ENCODE peak calls at places on chromosomes 12 and 14, in five cellular contexts. G is neural progenitor cell, C is hepatocyte, H is astrocyte, Q is HepG2. A is an unnamed sample.

GRCh38 chr12:109759076-109759420 is 45.4 kb downstream of the FAM222A start:
- DNase-seq in H (no peak), Q (no peak), C (no peak), G (no peak), A (no peak)

GRCh38 chr12:53267309-53268008 is 640 bp upstream of the ESPL1 start:
- DNase-seq in G (no peak), H (no peak), Q (no peak), C (no peak), A (no peak)

GRCh38 chr12:124217508-124217981 is 77.3 kb upstream of the RFLNA start:
- DNase-seq in C (no peak), G (peak; percentile 70), Q (no peak), H (peak; percentile 32), A (peak; percentile 28)

GRCh38 chr12:78970041-78970440 is 105.5 kb downstream of the SYT1 start:
- DNase-seq in C (no peak), H (peak; percentile 18), G (no peak), Q (no peak), A (no peak)

GRCh38 chr14:65224799-65225198 is 122.5 kb upstream of the MAX start:
- DNase-seq in G (no peak), Q (no peak), C (no peak), H (no peak), A (no peak)

GRCh38 chr14:24817638-24818053 is 183.7 kb upstream of the GZMB start:
- DNase-seq in Q (no peak), G (peak; percentile 25), C (peak; percentile 39), H (no peak), A (peak; percentile 30)

GRCh38 chr12:23771230-23771949 is 178.1 kb downstream of the SOX5 start:
- DNase-seq in G (peak; percentile 9), C (peak; percentile 18), H (peak; percentile 3), Q (peak; percentile 4), A (no peak)

GRCh38 chr12:57171668-57172067 is 24.2 kb upstream of the LRP1-AS start:
- DNase-seq in C (peak; percentile 59), Q (no peak), H (peak; percentile 31), G (no peak), A (no peak)

GRCh38 chr14:54337314-54337713 is 59.5 kb upstream of the CDKN3 start:
- DNase-seq in H (no peak), C (no peak), Q (no peak), G (peak; percentile 61), A (peak; percentile 51)

GRCh38 chr14:55129428-55130193 is 559 bp downstream of the LGALS3 start:
- DNase-seq in H (peak; percentile 58), Q (peak; percentile 29), G (peak; percentile 53), C (peak; percentile 72), A (peak; percentile 72)

GRCh38 chr12:96192926-96193573 is 1.1 kb upstream of the ELK3 start:
- DNase-seq in Q (no peak), G (no peak), C (no peak), H (no peak), A (no peak)

GRCh38 chr12:113407931-113408585 is 4.4 kb upstream of the SDS start:
- DNase-seq in H (peak; percentile 58), Q (no peak), C (no peak), G (no peak), A (no peak)

GRCh38 chr12:3106564-3106963 is 29.4 kb downstream of the TSPAN9 start:
- DNase-seq in G (no peak), H (no peak), C (no peak), Q (no peak), A (no peak)

GRCh38 chr12:3105690-3106479 is 28.7 kb downstream of the TSPAN9 start:
- DNase-seq in Q (no peak), H (no peak), C (no peak), G (no peak), A (no peak)

GRCh38 chr12:3101309-3102022 is 24.3 kb downstream of the TSPAN9 start:
- DNase-seq in H (peak; percentile 59), Q (no peak), G (peak; percentile 24), C (no peak), A (no peak)

GRCh38 chr12:3103806-3104205 is 26.6 kb downstream of the TSPAN9 start:
- DNase-seq in H (no peak), Q (no peak), G (no peak), C (no peak), A (no peak)

GRCh38 chr12:3102721-3103410 is 25.7 kb downstream of the TSPAN9 start:
- DNase-seq in H (no peak), G (no peak), Q (no peak), C (no peak), A (no peak)
- H3K27ac ChIP-seq in H (no peak overlapping the region), G (no peak overlapping the region), Q (peak overlapping the region; percentile 97), C (no peak overlapping the region), A (no peak overlapping the region)

DNA sequence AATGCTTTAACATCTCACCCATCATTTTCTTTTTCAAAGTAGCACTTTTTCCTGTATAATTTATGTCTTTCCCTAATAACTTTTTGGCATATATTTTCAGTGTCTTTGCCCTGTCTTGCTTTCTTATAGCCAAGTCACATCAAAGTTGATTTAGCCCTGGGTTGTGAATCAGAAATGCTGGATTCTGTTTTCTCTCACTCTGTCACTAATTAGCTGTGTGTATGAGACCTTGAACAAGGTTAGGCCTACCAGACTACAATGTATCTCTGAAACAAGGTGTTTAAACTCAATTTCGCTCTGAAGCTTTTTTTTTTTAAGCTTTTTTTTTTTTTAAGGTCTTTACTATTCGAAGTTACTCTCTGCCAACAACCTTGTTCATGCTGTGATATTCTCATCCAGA is 25.7 kb downstream of the CNOT2 start:
- DNase-seq in H (no peak), Q (no peak), G (no peak), C (no peak), A (no peak)
- H3K4me1 ChIP-seq in H (no peaks in the 10 kb centered on the region), Q (peaks cover 64% of the 10 kb centered on the region), G (peaks cover 22% of the 10 kb centered on the region), C (peaks cover 26% of the 10 kb centered on the region), A (peaks cover 31% of the 10 kb centered on the region)

DNA sequence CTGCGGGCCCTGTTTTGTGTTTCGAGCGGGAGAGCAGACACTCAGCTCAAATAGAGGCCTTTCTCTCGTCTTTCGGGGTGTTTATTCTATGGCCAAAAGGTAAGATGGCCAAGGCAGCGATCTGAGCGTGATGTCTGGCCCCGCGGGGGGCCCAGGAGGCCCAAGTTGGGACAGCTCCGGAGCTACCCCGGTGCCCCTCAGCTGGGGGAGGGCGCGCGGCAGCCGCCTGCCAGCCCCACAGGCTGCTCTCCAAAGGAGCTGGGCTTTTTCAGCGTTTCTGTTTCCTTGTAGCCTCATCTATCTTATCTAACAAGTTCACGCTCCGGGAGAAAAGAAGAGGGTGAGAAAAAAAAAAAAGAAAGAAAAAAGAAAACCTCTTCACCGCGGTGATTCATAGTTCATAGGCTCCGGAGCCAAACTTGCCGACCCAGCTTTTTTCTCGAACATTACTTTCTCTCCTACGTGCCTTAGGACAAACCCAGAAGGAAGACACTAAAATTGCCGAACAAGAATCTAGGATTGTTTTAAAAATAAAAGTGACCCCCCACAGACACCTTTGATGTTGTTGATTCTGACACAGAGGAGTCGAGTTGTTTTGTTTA is 7.4 kb upstream of the FOXG1 start:
- DNase-seq in Q (no peak), G (peak; percentile 65), H (no peak), C (no peak), A (no peak)
- TF ChIP-seq EZH2 in Q (peak; percentile 21), G (no peak), H (no peak), C (no peak), A (peak; percentile 36)

GRCh38 chr12:108240928-108241327 is 98.2 kb downstream of the CMKLR1 start:
- DNase-seq in G (no peak), H (no peak), C (no peak), Q (no peak), A (no peak)

GRCh38 chr12:108238474-108238873 is 100.6 kb downstream of the CMKLR1 start:
- DNase-seq in G (no peak), H (no peak), C (no peak), Q (no peak), A (no peak)

GRCh38 chr12:108241961-108242360 is 97.2 kb downstream of the CMKLR1 start:
- DNase-seq in C (peak; percentile 16), Q (no peak), G (no peak), H (no peak), A (no peak)

GRCh38 chr12:108239378-108239777 is 99.7 kb downstream of the CMKLR1 start:
- DNase-seq in C (no peak), G (no peak), Q (no peak), H (no peak), A (no peak)

GRCh38 chr12:108240027-108240785 is 98.9 kb downstream of the CMKLR1 start:
- DNase-seq in H (no peak), C (no peak), G (no peak), Q (no peak), A (peak; percentile 61)
- H3K27ac ChIP-seq in H (no peak overlapping the region), C (no peak overlapping the region), G (no peak overlapping the region), Q (no peak overlapping the region), A (no peak overlapping the region)

GRCh38 chr12:66399626-66399931 is 97.3 kb downstream of the HELB start:
- DNase-seq in G (no peak), C (no peak), Q (no peak), H (no peak), A (no peak)

GRCh38 chr12:66397574-66397973 is 95.3 kb downstream of the HELB start:
- DNase-seq in Q (no peak), G (no peak), C (no peak), H (no peak), A (no peak)

GRCh38 chr12:66403746-66404145 is 101.5 kb downstream of the HELB start:
- DNase-seq in G (no peak), Q (no peak), H (no peak), C (no peak), A (peak; percentile 22)

GRCh38 chr12:66393890-66394289 is 91.6 kb downstream of the HELB start:
- DNase-seq in Q (no peak), G (no peak), H (no peak), C (no peak), A (no peak)

DNA sequence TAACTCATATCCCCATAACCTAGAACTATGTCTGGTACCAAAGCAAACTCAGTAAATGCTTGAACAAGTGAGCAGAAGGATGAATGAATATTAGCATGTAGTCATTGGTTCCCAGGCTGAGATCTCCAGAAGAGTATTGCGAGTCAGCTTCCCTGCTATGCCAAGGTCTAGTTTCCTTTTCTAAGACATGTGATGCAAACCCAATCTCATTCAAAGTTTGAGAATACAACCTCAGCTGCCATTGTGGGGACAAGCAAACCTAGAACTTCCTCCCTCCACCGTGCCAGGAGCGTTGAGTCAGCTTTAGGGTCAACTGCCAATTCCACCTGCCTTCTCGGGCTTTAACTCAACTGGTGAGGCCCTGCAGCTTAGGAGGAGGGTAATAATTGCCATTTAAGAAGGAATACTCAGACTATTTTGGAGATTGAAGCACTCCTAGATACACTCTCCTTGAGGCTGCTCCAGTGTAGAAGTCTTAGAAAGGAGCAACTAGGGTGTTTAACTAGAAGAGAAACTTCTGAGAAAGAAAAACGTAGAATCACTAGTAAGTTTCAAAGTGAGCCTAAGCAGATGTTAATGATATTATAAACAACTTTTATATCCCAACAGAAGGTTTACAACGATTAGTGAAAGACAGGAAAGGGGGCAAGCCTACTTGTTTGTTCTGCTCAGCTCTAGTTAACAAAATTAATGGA is 96.8 kb downstream of the HELB start:
- DNase-seq in Q (no peak), G (no peak), H (peak; percentile 4), C (no peak), A (no peak)
- H3K4me1 ChIP-seq in Q (no peaks in the 10 kb centered on the region), G (no peaks in the 10 kb centered on the region), H (no peaks in the 10 kb centered on the region), C (no peaks in the 10 kb centered on the region), A (peaks cover 21% of the 10 kb centered on the region)

DNA sequence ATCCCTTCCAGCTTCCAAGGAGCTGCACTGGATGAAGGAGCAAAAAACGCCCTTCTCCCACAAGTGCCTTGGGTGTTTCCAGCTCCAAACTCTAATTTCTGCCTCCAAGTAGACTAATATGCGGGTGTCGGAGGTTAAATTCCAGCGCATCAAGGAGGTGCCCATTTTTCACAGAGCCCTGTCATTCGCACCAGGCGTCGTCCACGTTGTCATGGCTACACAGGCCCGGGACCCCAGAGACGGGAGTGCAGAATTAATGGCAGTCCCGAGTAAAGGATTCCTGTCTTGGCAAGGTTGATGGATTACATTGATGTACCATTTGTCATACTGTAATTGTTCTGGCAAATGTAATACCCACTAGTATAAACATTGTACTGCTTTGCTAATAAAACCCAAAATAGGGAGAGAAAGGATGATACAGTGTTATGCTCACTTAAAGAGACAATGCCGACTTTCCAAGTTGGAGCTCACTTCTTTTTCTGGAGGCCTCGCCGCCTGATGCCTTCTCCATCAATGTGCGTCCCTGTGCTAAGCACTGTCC is 222.9 kb upstream of the MYL2 start:
- DNase-seq in Q (no peak), C (no peak), H (no peak), G (no peak), A (no peak)
- TF ChIP-seq EZH2 in Q (no peak), C (no peak), H (no peak), G (no peak), A (no peak)